ENCODE peak calls at places on chromosomes 6 and 20, in six cellular contexts. Q is HCT116; M is CD4-positive, CD25-positive, alpha-beta regulatory T cell; E is cardiac muscle cell; G is psoas muscle; Z is esophagus muscularis mucosa. U is an unnamed sample.

GRCh38 chr20:46994341-46994740 is 99.7 kb downstream of the EYA2 start:
- DNase-seq in M (peak; percentile 39), Z (no peak), G (no peak), Q (no peak), E (no peak), U (no peak)

GRCh38 chr20:58297394-58297793 is 12.1 kb upstream of the RAB22A start:
- DNase-seq in E (no peak), Z (no peak), M (no peak), G (no peak), Q (no peak), U (no peak)

GRCh38 chr20:6530916-6531315 is 236.6 kb upstream of the BMP2 start:
- DNase-seq in Z (no peak), G (no peak), E (no peak), Q (no peak), M (no peak), U (no peak)

GRCh38 chr6:157811137-157811475 is 11.9 kb upstream of the SNX9 start:
- DNase-seq in G (no peak), E (no peak), Q (no peak), Z (no peak), M (no peak), U (no peak)

GRCh38 chr6:80144753-80145152 is 38.3 kb downstream of the BCKDHB start:
- DNase-seq in Q (no peak), E (no peak), Z (no peak), M (no peak), G (no peak), U (no peak)

GRCh38 chr6:6332873-6333272 is 12.4 kb upstream of the F13A1 start:
- DNase-seq in Q (no peak), Z (no peak), M (no peak), G (no peak), E (no peak), U (no peak)

GRCh38 chr6:127302728-127303675 is 36.3 kb downstream of the RNF146 start:
- DNase-seq in M (peak; percentile 61), Q (peak; percentile 16), G (no peak), E (peak; percentile 43), Z (no peak), U (no peak)

GRCh38 chr6:38527371-38527770 is 112.4 kb downstream of the BTBD9 start:
- DNase-seq in E (no peak), G (no peak), Z (no peak), Q (no peak), M (no peak), U (no peak)

GRCh38 chr6:11434565-11435326 is 102.8 kb upstream of the TMEM170B start:
- DNase-seq in Q (no peak), G (no peak), M (no peak), E (no peak), Z (no peak), U (peak; percentile 71)

GRCh38 chr6:46510656-46511055 is 19.4 kb upstream of the RCAN2 start:
- DNase-seq in M (no peak), E (no peak), Q (no peak), G (no peak), Z (no peak), U (no peak)

GRCh38 chr6:2841264-2842138 is at the start of gene SERPINB1:
- DNase-seq in E (peak; percentile 93), Q (peak; percentile 81), G (peak; percentile 92), Z (peak; percentile 97), M (peak; percentile 67), U (peak; percentile 92)

GRCh38 chr6:144330588-144330987 is 45.5 kb downstream of the UTRN start:
- DNase-seq in Q (peak; percentile 51), G (no peak), Z (peak; percentile 80), M (no peak), E (no peak), U (peak; percentile 92)

GRCh38 chr6:73076211-73076610 is 149.1 kb downstream of the KHDC1L start:
- DNase-seq in Z (no peak), G (no peak), E (no peak), Q (no peak), M (no peak), U (no peak)

GRCh38 chr6:167559675-167560479 is 235.0 kb downstream of the TTLL2 start:
- DNase-seq in M (no peak), Q (no peak), Z (peak; percentile 60), E (no peak), G (no peak), U (no peak)

GRCh38 chr6:116438590-116439448 is 22.4 kb upstream of the CALHM6 start:
- DNase-seq in M (no peak), G (no peak), Z (no peak), E (no peak), Q (no peak), U (no peak)

GRCh38 chr6:137543114-137543513 is 48.9 kb upstream of the OLIG3 start:
- DNase-seq in G (no peak), Q (no peak), E (no peak), Z (no peak), M (no peak), U (no peak)

GRCh38 chr6:36914227-36914794 is 28.6 kb downstream of the C6orf89 start:
- DNase-seq in Z (no peak), Q (peak; percentile 73), G (no peak), M (no peak), E (peak; percentile 24), U (peak; percentile 48)

GRCh38 chr20:49330701-49331614 is 53.1 kb upstream of the ZNFX1 start:
- DNase-seq in M (no peak), Z (no peak), E (no peak), Q (no peak), G (no peak), U (no peak)

GRCh38 chr6:77034161-77034560 is 429.1 kb downstream of the HTR1B start:
- DNase-seq in G (no peak), M (no peak), Z (no peak), E (peak; percentile 84), Q (no peak), U (no peak)

GRCh38 chr20:6828794-6829423 is 61.4 kb downstream of the BMP2 start:
- DNase-seq in E (peak; percentile 85), Z (no peak), Q (peak; percentile 21), M (no peak), G (peak; percentile 50), U (peak; percentile 59)

GRCh38 chr6:162181741-162182401 is 545.7 kb downstream of the PRKN start:
- DNase-seq in E (no peak), M (no peak), G (no peak), Q (no peak), Z (no peak), U (no peak)

GRCh38 chr6:9085054-9085746 is 649.9 kb upstream of the SLC35B3 start:
- DNase-seq in Q (no peak), E (no peak), M (no peak), G (no peak), Z (no peak), U (no peak)

GRCh38 chr6:112286010-112286409 is 31.6 kb upstream of the LAMA4 start:
- DNase-seq in G (no peak), M (peak; percentile 12), Q (no peak), Z (no peak), E (no peak), U (no peak)

DNA sequence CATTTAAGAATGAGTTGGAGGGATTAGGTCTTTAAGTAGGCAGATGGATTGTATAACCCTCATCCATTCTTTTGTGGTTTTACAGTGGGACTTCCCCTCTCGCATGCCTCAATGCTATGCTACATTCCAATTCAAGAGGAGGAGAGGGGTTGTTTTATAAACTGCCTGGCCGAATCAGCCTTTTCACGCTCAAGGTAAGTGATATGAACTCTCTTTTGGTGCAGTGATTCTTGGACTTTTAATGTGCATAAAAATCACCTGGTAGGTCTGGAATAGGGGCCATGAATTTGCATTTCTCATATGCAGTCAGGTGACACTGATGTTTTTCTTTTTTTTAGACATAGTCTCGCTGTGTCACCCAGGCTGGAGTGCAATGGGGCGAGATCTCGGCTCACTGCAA is 10.8 kb downstream of the ASXL1 start:
- DNase-seq in Z (no peak), G (no peak), M (no peak), Q (no peak), E (no peak), U (no peak)
- H3K4me1 ChIP-seq in Z (peaks cover 50% of the 10 kb centered on the region), G (peaks cover 44% of the 10 kb centered on the region), M (peaks cover 53% of the 10 kb centered on the region), Q (no peaks in the 10 kb centered on the region), E (no peaks in the 10 kb centered on the region), U (peaks cover 22% of the 10 kb centered on the region)

DNA sequence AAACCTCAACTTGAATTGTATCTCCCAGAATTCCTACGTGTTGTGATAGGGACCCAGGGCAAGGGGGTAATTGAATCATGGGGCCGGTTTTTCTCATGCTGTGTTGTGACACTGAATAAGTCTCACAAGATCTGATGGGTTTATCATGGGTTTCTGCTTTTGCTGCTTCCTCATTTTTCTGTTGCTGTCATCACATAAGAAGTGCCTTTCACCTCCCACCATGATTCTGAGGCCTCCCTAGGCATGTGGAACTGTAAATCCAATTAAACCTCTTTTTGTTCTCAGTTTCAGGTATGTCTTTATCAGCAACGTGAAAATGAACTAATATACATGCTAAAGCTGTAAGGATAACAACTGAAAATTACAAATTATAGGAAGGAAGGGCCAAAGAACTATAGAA is 88.3 kb downstream of the CDYL start:
- DNase-seq in E (no peak), Q (no peak), G (no peak), Z (no peak), M (no peak), U (no peak)
- H3K9me3 ChIP-seq in E (no peaks in the 10 kb centered on the region), Q (no peaks in the 10 kb centered on the region), G (peaks cover 19% of the 10 kb centered on the region), Z (no peaks in the 10 kb centered on the region), M (peaks cover 19% of the 10 kb centered on the region), U (no peaks in the 10 kb centered on the region)

GRCh38 chr20:61253264-61253639 is 1.2 kb downstream of the CDH4 start:
- DNase-seq in G (no peak), Q (no peak), E (peak; percentile 67), Z (no peak), M (no peak), U (no peak)
- H3K4me3 ChIP-seq in G (peak overlapping the region; percentile 64), Q (no peak overlapping the region), E (peak overlapping the region; percentile 36), Z (peak overlapping the region; percentile 59), M (no peak overlapping the region), U (no peak overlapping the region)

DNA sequence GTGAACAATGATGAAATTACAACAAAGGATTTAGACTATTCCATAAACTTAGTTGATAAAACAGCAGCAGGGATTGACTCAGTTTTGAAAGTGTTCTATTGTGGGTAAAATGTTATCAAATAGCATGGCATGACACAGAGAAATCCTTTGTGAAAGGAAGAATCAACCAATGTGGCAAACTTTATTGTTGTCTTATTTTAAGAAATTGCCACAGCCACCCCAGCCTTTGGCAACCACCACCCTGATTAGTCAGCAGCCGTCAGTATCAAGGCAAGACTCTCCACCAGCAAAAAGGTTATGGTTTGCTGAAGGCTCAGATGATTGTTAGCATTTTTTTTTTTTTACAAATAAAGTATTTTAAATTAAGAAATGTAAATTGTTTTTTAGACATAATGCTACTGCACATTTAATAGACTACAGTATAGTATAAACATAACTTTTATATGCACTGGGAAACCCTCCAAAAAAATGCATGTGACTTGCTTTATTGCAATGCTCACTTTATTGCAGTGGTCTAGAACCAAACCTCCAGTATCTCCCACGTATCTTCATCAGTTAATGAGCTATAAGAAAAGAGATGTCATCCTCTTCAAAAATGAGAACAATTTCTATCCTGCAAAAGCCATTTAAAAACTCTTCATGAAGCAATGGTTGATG is 162.7 kb downstream of the SOBP start:
- DNase-seq in E (no peak), Z (no peak), Q (no peak), M (no peak), G (no peak), U (no peak)
- H3K4me1 ChIP-seq in E (peaks cover 36% of the 10 kb centered on the region), Z (peaks cover 13% of the 10 kb centered on the region), Q (no peaks in the 10 kb centered on the region), M (peaks cover 5% of the 10 kb centered on the region), G (peaks cover 53% of the 10 kb centered on the region), U (peaks cover 7% of the 10 kb centered on the region)

DNA sequence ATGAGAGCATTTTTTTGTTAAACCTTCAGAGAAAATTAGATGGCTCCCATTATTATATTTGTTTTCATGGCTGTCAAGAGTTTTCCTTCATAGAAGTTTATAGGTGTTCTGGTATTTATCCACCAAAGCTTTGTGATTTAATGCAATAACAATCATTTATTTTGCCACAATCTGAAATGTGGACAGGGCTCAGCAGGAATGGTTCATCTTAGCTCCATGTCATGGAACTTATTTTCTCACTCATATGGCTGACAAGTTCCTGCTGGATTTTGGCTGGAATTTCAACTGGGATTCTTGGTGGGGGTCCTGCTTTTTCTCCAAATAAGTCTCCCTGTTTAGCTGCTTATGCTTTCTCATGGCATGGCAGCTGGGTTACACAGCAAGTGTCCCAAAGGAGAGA is 876.7 kb downstream of the QKI start:
- DNase-seq in M (no peak), Q (no peak), Z (no peak), E (no peak), G (no peak), U (no peak)
- H3K9me3 ChIP-seq in M (no peaks in the 10 kb centered on the region), Q (no peaks in the 10 kb centered on the region), Z (no peaks in the 10 kb centered on the region), E (no peaks in the 10 kb centered on the region), G (peaks cover 12% of the 10 kb centered on the region), U (peaks cover 7% of the 10 kb centered on the region)

U was measured in lung.